ENCODE peak calls at places on chromosomes 7 and 10, in four cellular contexts. L, H, M and S are unnamed samples.

GRCh38 chr10:117653170-117653515 is 110.6 kb downstream of the EMX2 start:
- DNase-seq in L (no peak), H (no peak), M (peak; percentile 98), S (peak; percentile 27)

GRCh38 chr7:16402084-16402483 is 19.3 kb downstream of the CRPPA start:
- DNase-seq in L (no peak), H (no peak), M (no peak), S (no peak)

GRCh38 chr10:121624778-121625330 is 26.6 kb upstream of the FGFR2 start:
- DNase-seq in L (no peak), H (no peak), M (no peak), S (no peak)

GRCh38 chr7:23062452-23062851 is 43.1 kb upstream of the KLHL7 start:
- DNase-seq in L (peak; percentile 65), H (peak; percentile 64), M (no peak), S (no peak)

GRCh38 chr7:112110651-112111050 is 95.5 kb downstream of the DOCK4 start:
- DNase-seq in L (no peak), H (no peak), M (no peak), S (no peak)

GRCh38 chr10:31659665-31660064 is 269.0 kb downstream of the ARHGAP12 start:
- DNase-seq in L (no peak), H (no peak), M (no peak), S (no peak)

GRCh38 chr7:2560175-2560695 is 1.5 kb downstream of the IQCE start:
- DNase-seq in L (no peak), H (no peak), M (no peak), S (no peak)

GRCh38 chr10:53697038-53697437 is 924.5 kb upstream of the MBL2 start:
- DNase-seq in L (no peak), H (no peak), M (no peak), S (no peak)

GRCh38 chr7:150369740-150370501 is 1.3 kb downstream of the REPIN1 start:
- DNase-seq in L (peak; percentile 38), H (peak; percentile 39), M (no peak), S (no peak)

GRCh38 chr7:128867842-128868623 is 5.4 kb downstream of the ATP6V1F start:
- DNase-seq in L (no peak), H (no peak), M (no peak), S (no peak)

GRCh38 chr10:47188156-47188555 is 111.8 kb upstream of the GDF10 start:
- DNase-seq in L (no peak), H (no peak), M (no peak), S (no peak)

GRCh38 chr10:102628451-102628911 is 15.8 kb upstream of the TRIM8 start:
- DNase-seq in L (no peak), H (no peak), M (no peak), S (no peak)

GRCh38 chr7:141585592-141586510 is 34.6 kb downstream of the AGK start:
- DNase-seq in L (no peak), H (no peak), M (peak; percentile 46), S (no peak)

GRCh38 chr10:95500097-95500496 is 61.1 kb downstream of the SORBS1 start:
- DNase-seq in L (no peak), H (no peak), M (no peak), S (no peak)

GRCh38 chr7:11212080-11212711 is 238.5 kb downstream of the PHF14 start:
- DNase-seq in L (peak; percentile 43), H (peak; percentile 54), M (peak; percentile 12), S (peak; percentile 13)

GRCh38 chr7:74289660-74290589 is 718 bp downstream of the CLIP2 start:
- DNase-seq in L (no peak), H (no peak), M (no peak), S (peak; percentile 41)

GRCh38 chr7:31370610-31371009 is 30.1 kb upstream of the NEUROD6 start:
- DNase-seq in L (no peak), H (no peak), M (no peak), S (no peak)

GRCh38 chr7:12583922-12584321 is 13.4 kb downstream of the SCIN start:
- DNase-seq in L (no peak), H (no peak), M (no peak), S (no peak)

GRCh38 chr7:101816499-101817030 is 861 bp upstream of the CUX1 start:
- DNase-seq in L (peak; percentile 77), H (peak; percentile 18), M (no peak), S (no peak)

GRCh38 chr7:29921404-29922010 is 68.1 kb downstream of the SCRN1 start:
- DNase-seq in L (peak; percentile 67), H (peak; percentile 55), M (peak; percentile 11), S (peak; percentile 41)

GRCh38 chr7:38934536-38934935 is 25.5 kb upstream of the VPS41 start:
- DNase-seq in L (no peak), H (no peak), M (no peak), S (no peak)

GRCh38 chr7:134932707-134933370 is 53.5 kb upstream of the AGBL3 start:
- DNase-seq in L (peak; percentile 22), H (no peak), M (peak; percentile 23), S (no peak)

GRCh38 chr10:13717571-13717935 is 130.8 kb downstream of the PRPF18 start:
- DNase-seq in L (no peak), H (no peak), M (no peak), S (no peak)

GRCh38 chr10:7111574-7111973 is 299.3 kb downstream of the SFMBT2 start:
- DNase-seq in L (no peak), H (no peak), M (no peak), S (no peak)

GRCh38 chr7:45594780-45595535 is 20.8 kb downstream of the ADCY1 start:
- DNase-seq in L (no peak), H (no peak), M (no peak), S (no peak)

GRCh38 chr10:122139226-122139625 is 131.9 kb upstream of the BTBD16 start:
- DNase-seq in L (no peak), H (no peak), M (no peak), S (no peak)

GRCh38 chr7:101604331-101604933 is 24.7 kb downstream of the MYL10 start:
- DNase-seq in L (no peak), H (no peak), M (no peak), S (no peak)

GRCh38 chr10:122267849-122268737 is 3.0 kb upstream of the BTBD16 start:
- DNase-seq in L (peak; percentile 65), H (peak; percentile 42), M (no peak), S (peak; percentile 76)

GRCh38 chr7:114481995-114482394 is 67.4 kb downstream of the FOXP2 start:
- DNase-seq in L (no peak), H (no peak), M (no peak), S (no peak)

GRCh38 chr10:44864042-44864436 is 47.1 kb upstream of the TMEM72 start:
- DNase-seq in L (no peak), H (no peak), M (no peak), S (no peak)

GRCh38 chr7:84705701-84706100 is 481.2 kb downstream of the SEMA3D start:
- DNase-seq in L (no peak), H (no peak), M (no peak), S (no peak)

GRCh38 chr7:101968720-101969466 is 151.5 kb downstream of the CUX1 start:
- DNase-seq in L (no peak), H (no peak), M (no peak), S (no peak)

GRCh38 chr10:11404931-11405330 is 206.5 kb downstream of the USP6NL start:
- DNase-seq in L (no peak), H (no peak), M (no peak), S (no peak)

DNA sequence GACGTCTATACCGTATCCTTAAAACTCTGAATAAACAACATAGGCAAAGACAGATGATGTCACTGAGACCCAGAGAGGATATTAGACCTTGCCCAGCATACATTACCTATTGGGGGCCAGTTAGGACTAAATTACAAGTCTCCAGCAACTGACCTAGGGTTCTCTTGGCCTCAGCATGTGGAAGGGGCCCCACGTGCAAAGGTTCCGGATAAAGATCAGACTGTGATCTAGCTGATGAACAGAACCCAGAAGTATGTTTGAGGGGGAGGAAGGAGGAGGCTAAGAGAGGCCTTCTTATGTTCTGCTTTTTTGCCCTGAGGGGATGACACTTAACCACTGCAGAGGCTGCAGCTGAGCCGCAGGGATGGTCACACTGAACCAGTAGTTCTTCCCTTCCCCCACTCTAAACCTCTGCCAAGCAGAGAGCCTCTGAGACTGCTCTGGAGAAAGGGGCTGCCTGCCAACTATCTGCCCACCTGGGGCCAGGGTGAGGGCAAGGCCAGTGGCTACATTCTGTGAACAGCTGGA is 24.0 kb upstream of the KMT2C start:
- DNase-seq in L (peak; percentile 21), H (peak; percentile 92), M (no peak), S (no peak)
- TF ChIP-seq SPI1 in L (no peak), H (no peak), M (no peak), S (no peak)

DNA sequence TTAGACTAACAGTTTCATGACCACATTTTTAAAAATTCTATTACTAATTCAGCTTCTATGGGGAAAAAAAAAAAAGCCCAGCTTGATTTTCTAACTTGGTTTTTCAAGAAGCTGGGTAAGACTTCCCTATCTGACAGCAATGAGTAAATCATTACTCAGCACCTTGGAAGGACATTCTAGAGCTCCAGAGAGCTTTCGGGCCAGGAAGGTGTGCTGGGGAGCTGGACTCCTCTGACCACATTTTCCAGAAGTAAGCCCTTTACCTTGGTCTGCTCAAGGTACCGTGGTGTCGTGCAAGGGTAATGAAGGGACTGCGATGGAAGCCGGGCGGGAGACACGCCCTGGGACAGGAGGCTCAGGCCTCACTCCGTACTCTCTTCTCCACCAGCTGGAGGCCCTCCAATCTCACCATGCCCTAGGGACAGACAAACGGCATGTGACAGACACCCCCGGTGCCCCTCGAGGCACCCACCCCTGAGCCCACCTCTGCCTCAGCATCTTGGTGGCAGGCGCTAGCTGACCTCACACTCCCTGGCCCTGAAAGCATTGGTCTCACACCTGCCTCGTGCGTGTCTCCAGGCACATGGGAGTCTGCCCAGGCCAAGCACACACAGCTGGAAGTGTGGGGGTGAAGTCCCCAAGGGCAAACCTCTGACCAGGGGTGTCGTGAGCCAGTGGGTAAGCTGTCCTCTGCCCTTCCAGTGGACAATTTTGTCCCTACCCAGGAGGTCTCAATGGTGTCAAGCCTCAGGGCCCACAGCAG is 152.1 kb downstream of the OAT start:
- DNase-seq in L (no peak), H (no peak), M (no peak), S (no peak)
- TF ChIP-seq SPI1 in L (no peak), H (no peak), M (no peak), S (no peak)

GRCh38 chr10:61662794-61663259 is at the start of gene CABCOCO1:
- DNase-seq in L (no peak), H (no peak), M (no peak), S (no peak)

GRCh38 chr10:61669161-61669755 is 6.5 kb downstream of the CABCOCO1 start:
- DNase-seq in L (no peak), H (no peak), M (no peak), S (no peak)

GRCh38 chr10:61664985-61665384 is 2.3 kb downstream of the CABCOCO1 start:
- DNase-seq in L (no peak), H (no peak), M (no peak), S (no peak)

GRCh38 chr10:61663466-61663865 is 737 bp downstream of the CABCOCO1 start:
- DNase-seq in L (no peak), H (no peak), M (no peak), S (no peak)
- TF ChIP-seq SPI1 in L (no peak), H (no peak), M (no peak), S (no peak)

DNA sequence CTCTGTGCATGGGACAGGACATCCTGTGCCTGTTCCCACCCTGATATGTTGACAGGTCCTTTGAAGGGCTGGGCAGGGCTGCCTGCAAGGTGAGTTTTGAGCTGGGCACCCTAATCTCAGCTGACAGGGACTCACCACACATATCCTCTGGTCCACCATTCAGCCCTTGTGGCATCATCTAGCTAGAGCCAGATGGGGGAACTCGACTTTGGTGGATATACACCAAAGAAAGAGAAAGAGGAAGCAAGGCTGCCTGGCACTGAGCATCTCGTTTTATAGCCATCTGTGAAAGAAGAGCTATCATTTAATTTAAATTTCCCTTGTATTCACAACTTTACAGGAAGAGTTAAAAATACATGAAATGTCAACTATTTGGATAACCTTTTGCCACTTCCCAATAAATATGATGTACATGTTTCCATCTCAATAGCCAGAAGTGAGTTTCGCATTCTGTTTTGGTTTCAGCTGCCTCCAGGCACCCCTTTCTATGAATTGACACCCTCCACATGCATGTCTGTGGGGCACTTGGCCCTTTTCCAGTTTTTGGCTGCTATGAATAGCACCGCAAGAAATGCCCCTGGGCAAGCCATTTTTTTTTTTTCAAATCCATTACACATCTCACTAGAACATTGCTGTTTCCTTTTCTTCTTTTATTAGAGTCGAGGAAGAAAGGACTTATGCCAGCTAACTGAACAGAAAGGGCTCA is 22.9 kb upstream of the GRB10 start:
- DNase-seq in L (no peak), H (no peak), M (no peak), S (no peak)
- TF ChIP-seq SPI1 in L (no peak), H (no peak), M (no peak), S (no peak)